ENCODE peak calls at places on chromosome 22, in seven cellular contexts. U is hepatocyte, S is ovary, C is GM23338, I is stomach, Z is heart right ventricle, T is heart left ventricle. O is an unnamed sample.

GRCh38 chr22:45742866-45743450 is 71.3 kb downstream of the ATXN10 start:
- DNase-seq in Z (no peak), C (no peak), S (no peak), I (peak; percentile 30), T (no peak), U (peak; percentile 63), O (no peak)

GRCh38 chr22:46147061-46147460 is 3.3 kb upstream of the PPARA start:
- DNase-seq in Z (no peak), I (no peak), T (no peak), C (no peak), U (no peak), S (no peak), O (no peak)

GRCh38 chr22:46581580-46582244 is 38.5 kb upstream of the GRAMD4 start:
- DNase-seq in C (no peak), T (peak; percentile 55), S (no peak), Z (no peak), I (no peak), U (peak; percentile 25), O (peak; percentile 59)

GRCh38 chr22:18048441-18048898 is 24.1 kb upstream of the MICAL3 start:
- DNase-seq in U (no peak), C (no peak), Z (no peak), S (peak; percentile 55), T (no peak), I (no peak), O (no peak)

GRCh38 chr22:22039286-22040074 is 56.9 kb upstream of the TOP3B start:
- DNase-seq in T (no peak), U (no peak), C (no peak), S (no peak), I (no peak), Z (no peak), O (no peak)

GRCh38 chr22:26718905-26719304 is 61.5 kb downstream of the MIAT start:
- DNase-seq in S (no peak), I (no peak), C (no peak), Z (no peak), U (no peak), T (no peak), O (no peak)

GRCh38 chr22:50192056-50192824 is 6.5 kb downstream of the TRABD start:
- DNase-seq in T (peak; percentile 34), U (no peak), Z (no peak), S (no peak), I (peak; percentile 39), C (no peak), O (no peak)

GRCh38 chr22:24445481-24446290 is 18.3 kb downstream of the ADORA2A start:
- DNase-seq in Z (no peak), T (no peak), S (no peak), C (no peak), U (no peak), I (no peak), O (no peak)

GRCh38 chr22:30314918-30315317 is 11.8 kb downstream of the TBC1D10A start:
- DNase-seq in T (no peak), Z (no peak), U (no peak), C (no peak), I (no peak), S (no peak), O (no peak)

GRCh38 chr22:45511847-45512261 is 9.2 kb downstream of the FBLN1 start:
- DNase-seq in C (no peak), S (peak; percentile 77), Z (peak; percentile 73), U (peak; percentile 57), I (peak; percentile 43), T (peak; percentile 85), O (peak; percentile 62)

GRCh38 chr22:48391820-48392219 is 1435.9 kb downstream of the BRD1 start:
- DNase-seq in S (no peak), T (no peak), Z (no peak), I (no peak), C (no peak), U (no peak), O (no peak)

GRCh38 chr22:50269573-50270301 is 443 bp downstream of the MAPK11 start:
- DNase-seq in Z (peak; percentile 62), I (no peak), T (no peak), U (peak; percentile 53), S (no peak), C (no peak), O (no peak)

GRCh38 chr22:27980424-27981148 is 61.5 kb upstream of the PITPNB start:
- DNase-seq in C (peak; percentile 79), U (no peak), T (no peak), S (no peak), Z (no peak), I (no peak), O (no peak)

GRCh38 chr22:48758905-48759875 is 1068.5 kb downstream of the BRD1 start:
- DNase-seq in T (peak; percentile 14), U (peak; percentile 1), S (no peak), I (peak; percentile 9), Z (no peak), C (no peak), O (no peak)

GRCh38 chr22:30720263-30720837 is 25.7 kb downstream of the OSBP2 start:
- DNase-seq in U (no peak), Z (no peak), T (no peak), I (no peak), S (no peak), C (no peak), O (no peak)

GRCh38 chr22:17103351-17103750 is 17.8 kb downstream of the TMEM121B start:
- DNase-seq in T (no peak), Z (no peak), U (no peak), I (no peak), C (no peak), S (no peak), O (no peak)

GRCh38 chr22:35418088-35418487 is 18.1 kb downstream of the MCM5 start:
- DNase-seq in U (no peak), C (no peak), I (no peak), T (no peak), Z (no peak), S (no peak), O (no peak)

GRCh38 chr22:20111045-20111688 is 4.7 kb upstream of the RANBP1 start:
- DNase-seq in I (no peak), U (peak; percentile 38), S (peak; percentile 10), C (peak; percentile 78), T (peak; percentile 24), Z (no peak), O (no peak)
- H3K27ac ChIP-seq in I (no peak overlapping the region), U (no peak overlapping the region), S (no peak overlapping the region), C (peak overlapping the region; percentile 83), T (no peak overlapping the region), Z (no peak overlapping the region), O (no peak overlapping the region)

DNA sequence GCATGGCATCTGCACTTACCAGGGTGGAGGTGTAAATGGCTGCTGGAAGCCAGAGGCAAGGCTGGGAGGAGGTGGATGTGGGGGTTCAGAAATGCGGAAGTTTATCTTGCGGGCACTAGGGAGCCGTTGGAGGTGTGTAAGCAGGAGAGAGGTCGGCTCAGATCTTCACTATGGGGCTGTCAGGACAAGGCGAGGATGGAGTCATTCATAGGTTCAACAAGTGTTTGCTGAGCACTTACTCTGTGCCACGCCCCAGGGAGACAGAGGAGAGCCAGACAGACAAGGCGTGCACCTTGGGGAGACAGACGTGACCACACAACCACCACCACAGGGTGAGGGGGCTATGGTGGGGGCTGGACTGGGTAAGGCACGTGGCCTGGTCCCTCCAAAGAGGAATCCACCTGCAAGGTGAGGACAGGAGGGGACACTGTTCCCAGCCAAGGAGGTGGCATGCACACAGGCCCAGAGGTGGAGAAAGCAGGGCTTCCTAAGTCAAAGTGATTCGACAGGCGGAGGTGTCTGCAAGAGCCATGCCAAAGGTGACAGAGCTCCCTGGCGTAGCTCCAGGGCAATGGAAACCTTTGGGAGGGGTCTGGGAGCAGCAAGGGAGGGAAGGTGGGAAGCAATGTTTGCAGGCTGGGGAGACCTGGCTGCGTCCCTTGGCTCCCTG is 30.8 kb upstream of the TCF20 start:
- DNase-seq in I (no peak), S (no peak), Z (no peak), U (no peak), C (no peak), T (no peak), O (no peak)
- H3K27ac ChIP-seq in I (no peak overlapping the region), S (no peak overlapping the region), Z (no peak overlapping the region), U (no peak overlapping the region), C (no peak overlapping the region), T (no peak overlapping the region), O (peak overlapping the region; percentile 55)

GRCh38 chr22:40526960-40527359 is 109.6 kb downstream of the MRTFA start:
- DNase-seq in I (no peak), C (no peak), S (no peak), Z (no peak), U (no peak), T (no peak), O (no peak)
- H3K27ac ChIP-seq in I (no peak overlapping the region), C (no peak overlapping the region), S (no peak overlapping the region), Z (no peak overlapping the region), U (no peak overlapping the region), T (peak overlapping the region; percentile 26), O (no peak overlapping the region)

GRCh38 chr22:39282642-39283311 is 36.6 kb downstream of the RPL3 start:
- DNase-seq in Z (no peak), C (no peak), T (peak; percentile 31), S (no peak), U (no peak), I (no peak), O (no peak)

GRCh38 chr22:39284983-39285382 is 34.4 kb downstream of the RPL3 start:
- DNase-seq in C (no peak), I (no peak), Z (no peak), U (no peak), S (no peak), T (no peak), O (no peak)

GRCh38 chr22:39284142-39284980 is 35.1 kb downstream of the RPL3 start:
- DNase-seq in I (no peak), T (no peak), Z (no peak), C (no peak), U (no peak), S (no peak), O (no peak)

GRCh38 chr22:39281126-39281525 is 36.3 kb upstream of the PDGFB start:
- DNase-seq in S (no peak), Z (no peak), I (no peak), U (no peak), T (no peak), C (no peak), O (no peak)

DNA sequence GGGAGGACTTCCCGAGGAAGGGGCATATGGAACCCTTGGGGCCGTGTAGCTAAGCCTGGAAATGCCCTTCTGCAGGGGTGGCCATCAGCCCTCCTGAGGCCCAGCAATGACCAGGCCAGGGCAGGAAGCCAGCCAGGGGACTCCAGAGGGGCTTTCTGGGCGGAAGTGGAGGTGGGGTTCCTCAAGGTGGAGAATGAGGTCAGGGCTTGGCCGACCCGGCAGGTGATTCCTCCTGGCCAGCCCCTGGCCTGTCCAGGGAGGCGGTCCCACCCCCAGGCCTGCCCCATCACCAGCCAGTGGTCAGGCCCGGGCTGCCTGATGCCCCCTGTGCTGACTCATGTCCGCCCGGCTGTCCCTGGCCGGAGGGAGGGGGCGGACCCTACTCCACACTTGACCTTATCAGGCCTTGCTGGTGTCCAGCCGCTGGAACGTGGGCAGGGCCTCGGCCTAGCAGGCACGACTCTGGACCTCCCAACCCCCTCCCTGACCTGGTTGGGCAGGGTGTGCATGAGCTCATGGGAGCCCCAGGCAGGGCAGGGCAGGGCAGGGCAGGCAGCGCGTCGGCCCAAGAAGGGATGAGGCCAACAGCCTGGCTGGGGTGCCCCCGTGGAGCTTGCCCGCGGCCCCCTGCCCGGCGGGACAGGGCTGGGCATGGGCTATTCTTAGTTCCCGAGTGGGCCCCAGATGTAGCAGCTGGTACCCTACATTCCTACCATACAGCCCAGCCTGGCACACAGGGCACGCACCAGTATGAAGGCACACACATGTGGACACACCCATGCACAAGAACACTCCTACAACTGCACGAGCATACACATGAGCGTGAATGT is 35.9 kb downstream of the RPL3 start:
- DNase-seq in U (peak; percentile 54), C (no peak), I (peak; percentile 60), S (no peak), Z (peak; percentile 74), T (peak; percentile 76), O (peak; percentile 25)
- H3K27ac ChIP-seq in U (no peak overlapping the region), C (no peak overlapping the region), I (peak overlapping the region; percentile 16), S (no peak overlapping the region), Z (peak overlapping the region; percentile 75), T (peak overlapping the region; percentile 80), O (peak overlapping the region; percentile 42)

O was measured in transverse colon.